ENCODE peak calls at places on chromosomes 13 and 19, in seven cellular contexts. B, O, A, W, D, V and Z are unnamed samples.

GRCh38 chr13:50451609-50452008 is 391.9 kb downstream of the DLEU7 start:
- DNase-seq in W (no peak), O (no peak), A (no peak), B (no peak), D (no peak), V (no peak), Z (no peak)

GRCh38 chr19:15251749-15252397 is 19.6 kb upstream of the EPHX3 start:
- DNase-seq in W (peak; percentile 54), O (peak; percentile 84), V (peak; percentile 98), A (peak; percentile 88), B (peak; percentile 84), D (peak; percentile 96), Z (peak; percentile 66)

GRCh38 chr19:40810160-40810559 is 11.2 kb downstream of the EGLN2 start:
- DNase-seq in D (no peak), A (no peak), V (no peak), W (no peak), B (no peak), O (no peak), Z (no peak)

GRCh38 chr19:28208745-28209144 is 1004.2 kb downstream of the UQCRFS1 start:
- DNase-seq in V (no peak), W (no peak), D (no peak), O (no peak), A (no peak), B (peak; percentile 32), Z (no peak)

GRCh38 chr13:85074543-85075313 is 724.5 kb downstream of the SLITRK6 start:
- DNase-seq in A (no peak), D (no peak), W (no peak), O (no peak), V (no peak), B (no peak), Z (no peak)

GRCh38 chr13:87087741-87088140 is 583.4 kb upstream of the SLITRK5 start:
- DNase-seq in W (no peak), D (peak; percentile 75), B (no peak), V (peak; percentile 58), O (no peak), A (no peak), Z (no peak)

GRCh38 chr13:39350461-39350881 is 252.5 kb downstream of the LHFPL6 start:
- DNase-seq in B (no peak), O (no peak), V (no peak), A (no peak), D (no peak), W (no peak), Z (no peak)

GRCh38 chr19:37594982-37595382 is 306 bp downstream of the ZNF540 start:
- DNase-seq in V (no peak), W (no peak), O (no peak), B (no peak), A (no peak), D (peak; percentile 58), Z (peak; percentile 41)

GRCh38 chr19:2132731-2133490 is 18.5 kb downstream of the AP3D1 start:
- DNase-seq in A (no peak), B (no peak), V (no peak), W (no peak), D (no peak), O (no peak), Z (no peak)

GRCh38 chr13:46893820-46894533 is 2.9 kb downstream of the HTR2A start:
- DNase-seq in V (peak; percentile 60), A (peak; percentile 70), B (peak; percentile 78), O (peak; percentile 94), D (peak; percentile 17), W (peak; percentile 71), Z (peak; percentile 18)

GRCh38 chr19:16309653-16310052 is 15.0 kb upstream of the KLF2 start:
- DNase-seq in W (no peak), B (no peak), D (no peak), O (no peak), A (no peak), V (no peak), Z (no peak)

GRCh38 chr13:35994131-35994966 is 136.8 kb downstream of the DCLK1 start:
- DNase-seq in B (no peak), W (no peak), D (peak; percentile 4), V (no peak), O (no peak), A (peak; percentile 5), Z (peak; percentile 8)

GRCh38 chr19:35479278-35479677 is 11.0 kb downstream of the KRTDAP start:
- DNase-seq in V (no peak), A (no peak), W (no peak), D (no peak), B (no peak), O (no peak), Z (peak; percentile 20)

GRCh38 chr19:46402725-46403124 is 10.6 kb downstream of the CCDC8 start:
- DNase-seq in D (no peak), O (no peak), W (no peak), V (no peak), A (no peak), B (no peak), Z (no peak)

GRCh38 chr19:17605761-17606745 is 50.6 kb downstream of the COLGALT1 start:
- DNase-seq in D (peak; percentile 56), A (peak; percentile 98), W (peak; percentile 93), V (peak; percentile 74), B (peak; percentile 96), O (peak; percentile 98), Z (peak; percentile 94)

GRCh38 chr19:8212212-8212611 is 3.0 kb downstream of the CERS4 start:
- DNase-seq in D (no peak), B (no peak), A (no peak), V (no peak), W (no peak), O (no peak), Z (no peak)

GRCh38 chr13:112531263-112531794 is 56.6 kb downstream of the TUBGCP3 start:
- DNase-seq in D (no peak), W (no peak), A (no peak), B (no peak), O (no peak), V (no peak), Z (no peak)

GRCh38 chr19:7265963-7266362 is 28.3 kb downstream of the INSR start:
- DNase-seq in A (no peak), W (no peak), O (no peak), D (no peak), B (no peak), V (no peak), Z (peak; percentile 58)

GRCh38 chr19:11096210-11096841 is 7.1 kb downstream of the LDLR start:
- DNase-seq in D (peak; percentile 47), W (no peak), A (no peak), B (no peak), O (no peak), V (no peak), Z (no peak)

GRCh38 chr13:27643334-27644158 is 21.9 kb downstream of the POLR1D start:
- DNase-seq in D (no peak), A (no peak), V (no peak), B (no peak), W (no peak), O (no peak), Z (no peak)

GRCh38 chr13:27638521-27638920 is 16.8 kb downstream of the POLR1D start:
- DNase-seq in B (no peak), W (no peak), D (peak; percentile 57), A (no peak), O (no peak), V (peak; percentile 26), Z (no peak)

GRCh38 chr13:27639186-27639585 is 17.5 kb downstream of the POLR1D start:
- DNase-seq in D (no peak), A (no peak), V (no peak), O (no peak), W (no peak), B (no peak), Z (no peak)

GRCh38 chr13:27644302-27644701 is 22.6 kb downstream of the POLR1D start:
- DNase-seq in O (no peak), B (no peak), D (peak; percentile 92), A (no peak), W (no peak), V (peak; percentile 58), Z (no peak)

DNA sequence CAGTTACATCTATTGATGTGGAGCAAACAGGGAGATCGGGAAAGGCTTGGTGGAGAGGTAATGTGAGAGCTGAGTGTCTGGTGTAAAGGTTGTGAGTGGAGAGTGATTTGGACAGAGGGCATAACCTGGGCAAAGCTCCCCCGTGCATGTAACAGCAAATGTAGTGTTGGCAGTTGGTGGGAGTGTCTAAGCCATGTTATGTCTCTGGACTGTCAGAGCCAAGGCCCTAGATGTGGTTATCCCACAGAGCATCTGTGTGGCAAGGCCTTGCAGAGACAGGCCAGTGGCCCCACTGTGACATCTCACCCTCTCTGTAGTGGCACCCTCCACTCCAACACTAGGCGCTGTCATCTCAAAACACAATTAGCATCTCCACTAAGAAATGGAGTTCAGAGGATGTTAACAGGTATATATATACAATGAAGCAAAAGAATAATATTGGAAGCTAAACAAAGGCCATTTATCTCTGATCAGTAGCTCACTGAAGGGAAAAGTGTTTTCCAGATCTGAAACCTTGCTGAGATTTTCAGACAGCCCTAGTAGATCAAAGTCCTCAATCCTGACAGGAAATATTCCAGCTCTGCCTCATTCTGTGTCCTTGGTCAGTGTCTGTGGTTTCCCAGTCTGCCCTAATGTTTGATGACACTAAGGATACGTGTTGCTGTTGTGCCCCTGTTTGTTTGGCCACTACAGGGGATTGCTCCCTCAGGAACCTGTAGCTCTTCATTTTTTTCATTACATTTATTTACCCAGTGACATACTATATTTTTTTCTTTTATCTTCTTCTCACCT is 20.2 kb downstream of the POLR1D start:
- DNase-seq in W (no peak), B (no peak), D (no peak), A (no peak), V (no peak), O (no peak), Z (no peak)
- H2BK120ac ChIP-seq in W (no peak overlapping the region), B (no peak overlapping the region), D (no peak overlapping the region), A (no peak overlapping the region), V (no peak overlapping the region), O (no peak overlapping the region), Z (no peak overlapping the region)

DNA sequence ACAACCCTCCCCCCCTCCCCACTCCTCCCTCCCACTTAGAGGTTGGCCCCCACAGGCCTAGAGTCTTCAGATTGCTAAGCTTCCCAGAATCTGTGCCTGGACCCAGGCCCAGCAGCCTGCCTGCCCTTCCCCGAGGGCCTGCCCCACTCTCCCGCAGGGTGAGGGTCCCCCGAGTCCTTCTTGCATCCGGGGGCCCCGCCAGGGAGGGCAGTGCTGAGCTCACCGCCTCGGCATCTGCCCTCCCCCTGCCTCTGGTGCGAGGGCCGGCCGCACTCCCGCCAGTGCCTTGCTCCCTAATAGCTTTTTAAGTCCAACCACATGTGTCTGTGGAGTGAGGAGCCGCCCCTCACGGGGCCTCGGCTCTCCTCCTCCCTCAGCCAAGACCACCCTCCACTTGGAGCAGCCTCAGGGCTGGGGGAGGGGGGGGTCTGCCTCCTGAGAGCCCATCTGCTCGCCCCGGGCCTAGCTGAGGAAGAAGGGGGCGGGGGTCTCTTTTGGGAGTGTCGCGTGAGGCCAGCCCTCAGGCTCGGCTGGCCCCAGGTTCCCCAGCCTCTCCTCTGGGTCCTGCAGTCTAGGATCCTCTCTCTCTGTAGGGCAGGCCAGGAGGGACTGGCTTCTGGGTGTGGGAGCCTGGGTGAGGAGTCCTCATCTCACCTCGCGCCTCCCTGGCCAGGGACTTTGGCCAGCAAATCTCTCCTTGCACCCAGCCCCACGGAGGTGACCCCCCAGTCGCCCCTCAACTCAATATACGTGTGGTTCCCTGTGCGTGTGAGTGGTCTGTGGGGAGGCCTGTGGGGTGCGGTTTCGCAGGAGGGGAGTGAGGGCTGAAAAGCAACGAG is 47.2 kb downstream of the LYL1 start:
- DNase-seq in D (peak; percentile 89), A (peak; percentile 76), V (peak; percentile 77), B (peak; percentile 67), W (no peak), O (peak; percentile 80), Z (no peak)
- H2BK120ac ChIP-seq in D (peak overlapping the region; percentile 100), A (no peak overlapping the region), V (peak overlapping the region; percentile 46), B (no peak overlapping the region), W (no peak overlapping the region), O (no peak overlapping the region), Z (peak overlapping the region; percentile 40)

GRCh38 chr19:6234527-6234926 is 45.2 kb downstream of the MLLT1 start:
- DNase-seq in D (peak; percentile 15), O (no peak), B (no peak), W (no peak), V (peak; percentile 9), A (no peak), Z (no peak)
- H2BK120ac ChIP-seq in D (peak overlapping the region; percentile 70), O (no peak overlapping the region), B (no peak overlapping the region), W (peak overlapping the region; percentile 17), V (no peak overlapping the region), A (no peak overlapping the region), Z (no peak overlapping the region)

GRCh38 chr19:901216-902092 is 8.2 kb downstream of the RNU6-9 start:
- DNase-seq in A (no peak), V (no peak), D (no peak), O (no peak), B (no peak), W (no peak), Z (no peak)
- H2BK120ac ChIP-seq in A (no peak overlapping the region), V (no peak overlapping the region), D (no peak overlapping the region), O (no peak overlapping the region), B (no peak overlapping the region), W (no peak overlapping the region), Z (no peak overlapping the region)